ENCODE peak calls at places on chromosomes 11 and 22, in ten cellular contexts. L is trophoblast cell, W is PC-3, N is K562, E is IMR-90, P is SK-N-SH, C is neural progenitor cell, B is fibroblast of lung, O is neuronal stem cell, I is astrocyte. R is an unnamed sample.

GRCh38 chr11:126115253-126115540 is 52.5 kb upstream of the CDON start:
- DNase-seq in L (no peak), W (peak), N (no peak), E (no peak), P (peak), C (no peak), B (no peak), O (no peak), I (no peak), R (peak)

GRCh38 chr11:114377612-114378267 is 22.6 kb downstream of the C11orf71 start:
- DNase-seq in L (no peak), W (peak), N (no peak), E (peak), P (no peak), C (no peak), B (peak), O (no peak), I (peak), R (peak)

GRCh38 chr11:35166369-35167360 is 27.7 kb downstream of the CD44 start:
- DNase-seq in L (peak), W (peak), N (no peak), E (peak), P (no peak), C (no peak), B (peak), O (no peak), I (peak), R (peak)

GRCh38 chr11:117200813-117201515 is 1.8 kb downstream of the TAGLN start:
- DNase-seq in L (no peak), W (no peak), N (no peak), E (peak), P (no peak), C (no peak), B (no peak), O (no peak), I (no peak), R (peak)

GRCh38 chr11:102341844-102342318 is 5.1 kb upstream of the BIRC2 start:
- DNase-seq in L (peak), W (peak), N (peak), E (peak), P (peak), C (peak), B (peak), O (peak), I (peak), R (peak)

GRCh38 chr11:77212314-77213007 is 84.4 kb downstream of the MYO7A start:
- DNase-seq in L (no peak), W (no peak), N (no peak), E (no peak), P (no peak), C (peak), B (no peak), O (no peak), I (no peak), R (no peak)

GRCh38 chr22:49664891-49665290 is 162.8 kb downstream of the BRD1 start:
- DNase-seq in L (no peak), W (no peak), N (no peak), E (no peak), P (no peak), C (no peak), B (no peak), O (no peak), I (no peak), R (no peak)

GRCh38 chr11:122267602-122268001 is 151.6 kb upstream of the BLID start:
- DNase-seq in L (no peak), W (peak), N (no peak), E (peak), P (peak), C (no peak), B (peak), O (no peak), I (peak), R (peak)

GRCh38 chr11:76631566-76632308 is 38.8 kb downstream of the LRRC32 start:
- DNase-seq in L (peak), W (no peak), N (no peak), E (no peak), P (no peak), C (no peak), B (no peak), O (no peak), I (no peak), R (no peak)

GRCh38 chr11:8060801-8061554 is 20.0 kb upstream of the TUB start:
- DNase-seq in L (no peak), W (no peak), N (no peak), E (peak), P (no peak), C (no peak), B (peak), O (no peak), I (peak), R (no peak)
- H2AFZ ChIP-seq in L (no peak), W (no peak), N (no peak), E (peak), P (no peak), C (no peak), B (no peak), O (no peak), I (peak), R (no peak)

GRCh38 chr22:41598891-41599635 is 9.4 kb upstream of the PMM1 start:
- DNase-seq in L (no peak), W (no peak), N (no peak), E (no peak), P (no peak), C (no peak), B (no peak), O (no peak), I (no peak), R (no peak)
- H3K9ac ChIP-seq in L (no peak), W (no peak), N (no peak), E (no peak), P (peak), C (no peak), B (no peak), O (no peak), I (peak), R (peak)

GRCh38 chr22:38083931-38084631 is at the start of gene SLC16A8:
- DNase-seq in L (no peak), W (no peak), N (no peak), E (no peak), P (no peak), C (peak), B (no peak), O (peak), I (no peak), R (no peak)
- H3K27ac ChIP-seq in L (no peak), W (no peak), N (no peak), E (no peak), P (no peak), C (peak), B (no peak), O (peak), I (no peak), R (no peak)

DNA sequence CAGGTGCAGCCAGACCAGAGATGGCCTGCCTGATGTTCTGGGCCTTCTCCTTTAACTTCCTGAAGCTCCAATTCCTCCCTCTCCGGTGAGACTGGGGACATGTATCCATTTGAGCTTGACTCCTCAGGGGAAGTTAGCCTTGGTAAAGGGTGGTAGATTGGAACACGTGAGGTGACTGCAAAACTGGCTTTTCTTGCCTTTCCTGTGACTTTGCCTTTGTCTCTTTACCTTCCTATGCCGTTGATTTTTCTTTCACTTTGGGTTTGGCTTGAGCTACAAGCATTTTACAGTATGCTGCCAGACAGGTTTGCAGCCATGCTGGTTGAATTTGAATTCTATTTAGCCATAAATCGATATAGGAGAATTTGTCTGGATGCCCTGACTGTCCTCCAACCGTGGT is 16.8 kb upstream of the GLYATL1 start:
- DNase-seq in L (no peak), W (peak), N (no peak), E (no peak), P (no peak), C (no peak), B (no peak), O (no peak), I (no peak), R (no peak)
- H2AFZ ChIP-seq in L (no peak), W (peak), N (no peak), E (no peak), P (no peak), C (no peak), B (no peak), O (no peak), I (no peak), R (no peak)

DNA sequence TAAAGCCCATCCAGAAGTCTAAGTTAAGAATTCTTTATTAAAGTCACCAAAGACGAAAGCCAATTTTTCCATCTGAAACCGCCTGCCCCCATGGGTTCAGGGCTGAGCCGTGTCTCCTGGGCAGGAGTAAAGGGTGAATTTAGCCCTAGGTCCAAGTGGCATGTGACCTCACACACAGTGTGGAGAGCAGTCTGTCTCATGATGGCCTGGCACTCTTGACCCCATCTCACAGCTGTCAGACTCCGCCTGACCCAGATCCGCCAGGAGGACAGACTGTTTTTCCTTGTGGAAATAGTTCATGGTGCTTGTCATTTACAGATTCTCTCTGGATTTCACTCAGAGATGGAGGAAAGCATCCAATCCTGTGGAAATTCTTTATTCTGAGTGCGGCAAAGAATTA is 109.7 kb downstream of the GALNT18 start:
- DNase-seq in L (no peak), W (no peak), N (no peak), E (no peak), P (no peak), C (no peak), B (no peak), O (no peak), I (no peak), R (no peak)
- H3K9ac ChIP-seq in L (no peak), W (no peak), N (no peak), E (no peak), P (no peak), C (no peak), B (no peak), O (no peak), I (no peak), R (no peak)

GRCh38 chr11:48154162-48154561 is 62.4 kb upstream of the OR4B1 start:
- DNase-seq in L (no peak), W (peak), N (no peak), E (peak), P (no peak), C (no peak), B (peak), O (no peak), I (peak), R (peak)
- H3K27ac ChIP-seq in L (no peak), W (peak), N (no peak), E (no peak), P (no peak), C (no peak), B (no peak), O (no peak), I (peak), R (no peak)

GRCh38 chr11:128335729-128336128 is 251.6 kb downstream of the ETS1 start:
- DNase-seq in L (no peak), W (no peak), N (no peak), E (no peak), P (no peak), C (no peak), B (no peak), O (no peak), I (no peak), R (no peak)

GRCh38 chr11:128336203-128336602 is 251.2 kb downstream of the ETS1 start:
- DNase-seq in L (peak), W (peak), N (no peak), E (peak), P (no peak), C (no peak), B (peak), O (no peak), I (peak), R (peak)

GRCh38 chr11:128331317-128331716 is 256.0 kb downstream of the ETS1 start:
- DNase-seq in L (no peak), W (no peak), N (no peak), E (no peak), P (no peak), C (no peak), B (no peak), O (no peak), I (no peak), R (no peak)

GRCh38 chr11:128330203-128330602 is 257.2 kb downstream of the ETS1 start:
- DNase-seq in L (no peak), W (no peak), N (no peak), E (no peak), P (no peak), C (no peak), B (no peak), O (no peak), I (no peak), R (no peak)

DNA sequence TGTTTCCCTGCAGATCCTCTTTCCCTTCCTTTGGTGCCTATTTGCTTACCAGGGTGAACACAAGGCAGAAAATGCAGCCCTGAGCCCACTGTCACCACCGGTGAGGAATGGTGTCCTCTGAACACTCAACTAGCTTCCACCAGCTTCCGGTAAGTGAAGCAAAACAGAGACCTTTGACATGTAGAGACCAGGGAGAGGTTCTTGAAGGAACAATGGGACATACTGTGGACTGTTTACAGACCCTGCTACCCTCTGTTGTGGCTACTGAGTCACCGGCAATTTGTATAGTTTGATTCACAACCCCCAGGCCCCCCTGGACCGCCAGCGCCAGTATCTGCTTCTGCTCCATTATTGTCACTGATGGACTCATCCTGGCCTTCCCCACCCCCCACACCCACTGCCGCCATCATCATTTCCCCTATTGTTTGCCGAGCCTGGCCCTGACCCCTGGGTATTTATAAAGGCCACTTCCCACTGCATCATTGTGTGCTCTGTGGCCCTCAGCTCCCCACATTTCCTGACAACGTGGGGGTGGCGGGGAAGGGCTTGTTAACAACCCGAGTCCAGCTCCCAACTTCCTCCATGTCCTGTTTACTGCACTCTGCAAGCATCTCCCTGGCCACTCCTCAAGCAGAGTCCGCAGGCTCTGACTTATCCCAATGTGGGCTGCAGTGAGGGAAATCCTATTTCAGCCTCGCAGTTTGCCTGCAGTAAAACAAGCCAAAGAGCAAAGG is 252.9 kb downstream of the ETS1 start:
- DNase-seq in L (no peak), W (peak), N (no peak), E (no peak), P (no peak), C (no peak), B (peak), O (no peak), I (no peak), R (no peak)
- H2AFZ ChIP-seq in L (no peak), W (peak), N (no peak), E (no peak), P (no peak), C (peak), B (no peak), O (peak), I (peak), R (peak)

DNA sequence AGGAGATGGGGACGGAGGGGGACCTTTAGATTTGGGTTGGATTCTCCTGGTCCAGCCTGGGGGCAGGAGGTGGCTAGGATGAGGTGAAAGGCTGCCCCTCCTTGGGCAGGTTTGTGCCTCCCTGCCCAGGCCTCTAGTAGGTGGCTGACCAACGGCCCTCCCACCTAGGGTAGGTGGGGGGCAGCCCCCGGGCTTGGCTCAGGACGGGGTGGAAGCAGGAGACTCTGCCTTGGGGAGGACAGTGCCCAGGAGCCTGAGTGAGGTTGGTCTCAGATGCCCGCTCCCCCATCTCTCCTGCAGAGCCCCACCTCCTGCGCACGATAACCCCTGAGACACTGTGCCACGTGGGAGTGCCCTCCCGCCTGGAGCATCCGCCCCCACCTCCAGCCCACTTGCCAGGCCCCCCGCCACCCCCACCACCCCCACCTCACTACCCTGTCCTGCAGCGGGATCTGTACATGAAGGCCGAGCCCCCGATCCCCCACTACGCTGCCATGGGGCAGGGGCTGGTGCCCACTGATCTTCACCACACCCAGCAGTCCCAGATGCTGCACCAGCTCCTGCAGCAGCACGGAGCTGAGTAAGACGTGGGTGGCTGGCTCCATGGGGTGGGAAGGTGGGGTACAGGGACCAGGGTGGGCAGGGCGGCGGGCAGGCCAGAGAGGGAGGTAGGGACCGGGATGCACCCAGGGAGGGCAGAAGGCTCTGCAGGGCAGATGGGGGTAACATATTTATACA is 17.7 kb downstream of the MYRF start:
- DNase-seq in L (no peak), W (no peak), N (no peak), E (no peak), P (no peak), C (no peak), B (no peak), O (no peak), I (no peak), R (no peak)
- H3K9ac ChIP-seq in L (no peak), W (no peak), N (no peak), E (peak), P (no peak), C (peak), B (no peak), O (peak), I (peak), R (no peak)

DNA sequence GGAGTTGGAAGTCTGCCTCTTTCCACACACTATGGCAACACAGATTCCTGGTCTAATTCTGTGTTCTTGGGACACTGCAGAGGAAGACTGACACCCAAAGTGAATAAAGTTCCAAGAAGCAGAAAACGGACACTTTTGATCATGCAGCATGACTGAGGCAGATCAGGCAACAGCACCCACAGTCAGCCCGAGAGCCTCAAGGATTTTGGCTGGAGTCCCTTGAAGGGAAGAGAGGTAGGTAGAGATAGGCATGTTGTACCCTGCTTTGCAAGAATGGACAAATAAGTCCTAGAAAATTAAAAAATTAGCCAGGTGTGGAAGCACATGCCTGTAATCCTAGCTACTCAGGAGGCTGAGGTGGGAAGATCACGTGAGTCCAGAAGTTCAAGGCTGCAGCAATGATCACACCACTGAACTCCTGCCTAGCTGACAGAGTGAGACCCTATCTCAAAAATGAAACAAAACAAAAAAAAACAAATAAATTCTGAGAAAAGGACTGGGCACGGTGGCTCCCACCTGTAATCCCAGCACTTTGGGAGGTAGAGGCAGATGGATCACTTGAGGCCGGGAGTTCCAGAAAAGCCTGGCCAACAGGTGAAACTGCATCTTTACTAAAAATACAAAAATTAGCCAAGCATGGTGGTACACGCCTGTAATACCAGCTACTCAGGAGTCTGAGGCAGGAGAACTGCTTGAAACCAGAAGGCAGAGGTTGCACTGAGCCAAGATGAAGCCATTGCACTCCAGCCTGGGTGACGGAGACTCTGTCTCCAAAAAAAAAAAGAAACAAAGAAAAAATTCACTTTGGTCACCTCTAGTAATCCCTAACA is 6.9 kb downstream of the SLC43A1 start:
- DNase-seq in L (no peak), W (no peak), N (no peak), E (no peak), P (no peak), C (no peak), B (no peak), O (no peak), I (no peak), R (no peak)
- H3K27ac ChIP-seq in L (no peak), W (no peak), N (peak), E (no peak), P (no peak), C (no peak), B (no peak), O (no peak), I (no peak), R (no peak)